ENCODE peak calls at places on chromosome 3, in four cellular contexts. One of them, this sample, is unnamed.

GRCh38 chr3:57864853-57865252 is 108.7 kb downstream of the SLMAP start:
- DNase-seq in mesendoderm: peak; percentile 10
- DNase-seq in H1: no peak
- DNase-seq in IMR-90: peak; percentile 45
- DNase-seq in this sample: no peak

GRCh38 chr3:150469931-150470740 is 62.0 kb downstream of the TSC22D2 start:
- DNase-seq in mesendoderm: no peak
- DNase-seq in H1: no peak
- DNase-seq in IMR-90: peak; percentile 79
- DNase-seq in this sample: no peak

GRCh38 chr3:107756649-107757048 is 233.9 kb downstream of the BBX start:
- DNase-seq in mesendoderm: no peak
- DNase-seq in H1: no peak
- DNase-seq in IMR-90: peak; percentile 64
- DNase-seq in this sample: no peak

GRCh38 chr3:41026394-41027177 is 172.7 kb upstream of the CTNNB1 start:
- DNase-seq in mesendoderm: peak; percentile 68
- DNase-seq in H1: no peak
- DNase-seq in IMR-90: peak; percentile 65
- DNase-seq in this sample: no peak

GRCh38 chr3:153970735-153971347 is 150.3 kb upstream of the ARHGEF26 start:
- DNase-seq in mesendoderm: no peak
- DNase-seq in H1: no peak
- DNase-seq in IMR-90: peak; percentile 34
- DNase-seq in this sample: no peak

GRCh38 chr3:122996038-122996580 is 31.5 kb downstream of the SEMA5B start:
- DNase-seq in mesendoderm: no peak
- DNase-seq in H1: no peak
- DNase-seq in IMR-90: no peak
- DNase-seq in this sample: no peak

GRCh38 chr3:52774901-52775864 is 2.2 kb upstream of the ITIH1 start:
- DNase-seq in mesendoderm: no peak
- DNase-seq in H1: no peak
- DNase-seq in IMR-90: no peak
- DNase-seq in this sample: no peak

GRCh38 chr3:117629505-117629904 is 919.9 kb downstream of the TUSC7 start:
- DNase-seq in mesendoderm: no peak
- DNase-seq in H1: no peak
- DNase-seq in IMR-90: no peak
- DNase-seq in this sample: no peak

GRCh38 chr3:111956995-111957736 is 21.7 kb upstream of the ABHD10 start:
- DNase-seq in mesendoderm: no peak
- DNase-seq in H1: peak; percentile 10
- DNase-seq in IMR-90: no peak
- DNase-seq in this sample: peak; percentile 32

GRCh38 chr3:32619395-32619794 is 48.7 kb upstream of the DYNC1LI1 start:
- DNase-seq in mesendoderm: no peak
- DNase-seq in H1: no peak
- DNase-seq in IMR-90: no peak
- DNase-seq in this sample: no peak

GRCh38 chr3:159322322-159322939 is 520.6 kb downstream of the MFSD1 start:
- DNase-seq in mesendoderm: peak; percentile 67
- DNase-seq in H1: peak; percentile 23
- DNase-seq in IMR-90: peak; percentile 20
- DNase-seq in this sample: peak; percentile 78

GRCh38 chr3:13884851-13885703 is 5.2 kb upstream of the WNT7A start:
- DNase-seq in mesendoderm: peak; percentile 69
- DNase-seq in H1: no peak
- DNase-seq in IMR-90: no peak
- DNase-seq in this sample: peak; percentile 75

GRCh38 chr3:49602877-49603411 is 48.7 kb downstream of the BSN start:
- DNase-seq in mesendoderm: peak; percentile 29
- DNase-seq in H1: no peak
- DNase-seq in IMR-90: no peak
- DNase-seq in this sample: no peak

GRCh38 chr3:33538678-33539339 is 98.6 kb upstream of the UBP1 start:
- DNase-seq in mesendoderm: no peak
- DNase-seq in H1: no peak
- DNase-seq in IMR-90: no peak
- DNase-seq in this sample: no peak

GRCh38 chr3:50151728-50152127 is 3.4 kb upstream of the SEMA3F start:
- DNase-seq in mesendoderm: no peak
- DNase-seq in H1: no peak
- DNase-seq in IMR-90: no peak
- DNase-seq in this sample: no peak

GRCh38 chr3:163671201-163671600 is 1407.1 kb downstream of the SI start:
- DNase-seq in mesendoderm: peak; percentile 4
- DNase-seq in H1: no peak
- DNase-seq in IMR-90: no peak
- DNase-seq in this sample: no peak

GRCh38 chr3:62823461-62824050 is 51.7 kb downstream of the CADPS start:
- DNase-seq in mesendoderm: no peak
- DNase-seq in H1: no peak
- DNase-seq in IMR-90: no peak
- DNase-seq in this sample: no peak

GRCh38 chr3:49173116-49173791 is 1.9 kb downstream of the KLHDC8B start:
- DNase-seq in mesendoderm: peak; percentile 93
- DNase-seq in H1: no peak
- DNase-seq in IMR-90: no peak
- DNase-seq in this sample: peak; percentile 55

GRCh38 chr3:15646924-15647511 is 45.5 kb downstream of the BTD start:
- DNase-seq in mesendoderm: peak; percentile 87
- DNase-seq in H1: no peak
- DNase-seq in IMR-90: peak; percentile 100
- DNase-seq in this sample: no peak

GRCh38 chr3:89411211-89411610 is 303.8 kb downstream of the EPHA3 start:
- DNase-seq in mesendoderm: peak; percentile 4
- DNase-seq in H1: no peak
- DNase-seq in IMR-90: no peak
- DNase-seq in this sample: no peak

GRCh38 chr3:195451373-195452000 is 8.7 kb upstream of the ACAP2 start:
- DNase-seq in mesendoderm: no peak
- DNase-seq in H1: no peak
- DNase-seq in IMR-90: no peak
- DNase-seq in this sample: no peak

GRCh38 chr3:142923694-142924093 is 34.8 kb upstream of the PCOLCE2 start:
- DNase-seq in mesendoderm: no peak
- DNase-seq in H1: no peak
- DNase-seq in IMR-90: no peak
- DNase-seq in this sample: no peak
- H4K5ac ChIP-seq in mesendoderm: no peak overlapping the region
- H4K5ac ChIP-seq in H1: no peak overlapping the region
- H4K5ac ChIP-seq in IMR-90: no peak overlapping the region
- H4K5ac ChIP-seq in this sample: no peak overlapping the region

GRCh38 chr3:60034047-60034446 is 984.2 kb upstream of the CFAP20DC start:
- DNase-seq in mesendoderm: no peak
- DNase-seq in H1: no peak
- DNase-seq in IMR-90: no peak
- DNase-seq in this sample: no peak
- H2BK5ac ChIP-seq in mesendoderm: no peak overlapping the region
- H2BK5ac ChIP-seq in H1: no peak overlapping the region
- H2BK5ac ChIP-seq in IMR-90: no peak overlapping the region
- H2BK5ac ChIP-seq in this sample: no peak overlapping the region

DNA sequence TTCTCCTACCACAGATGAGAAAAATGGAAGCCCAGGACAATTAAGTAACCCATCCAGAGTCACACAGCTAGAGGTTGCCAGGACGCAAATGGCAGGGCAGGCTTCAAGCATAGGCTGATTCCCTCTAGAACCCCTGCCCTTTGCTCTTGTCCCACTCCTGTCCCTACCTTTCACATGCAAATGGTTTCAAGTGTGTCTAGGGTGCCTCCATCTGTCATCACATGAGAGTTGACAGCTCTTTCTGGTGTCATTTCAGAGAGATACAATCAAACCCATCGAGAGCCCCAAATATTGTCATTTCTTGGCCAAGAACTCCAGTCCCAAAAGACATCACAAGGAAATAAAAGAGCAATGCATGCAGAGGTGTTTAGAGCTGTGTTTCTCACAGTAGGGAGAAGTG is 23.7 kb downstream of the CCDC12 start:
- DNase-seq in mesendoderm: no peak
- DNase-seq in H1: no peak
- DNase-seq in IMR-90: no peak
- DNase-seq in this sample: no peak
- H4K5ac ChIP-seq in mesendoderm: no peak overlapping the region
- H4K5ac ChIP-seq in H1: no peak overlapping the region
- H4K5ac ChIP-seq in IMR-90: no peak overlapping the region
- H4K5ac ChIP-seq in this sample: no peak overlapping the region

GRCh38 chr3:20186600-20187004 is 596 bp upstream of the SGO1 start:
- DNase-seq in mesendoderm: no peak
- DNase-seq in H1: no peak
- DNase-seq in IMR-90: no peak
- DNase-seq in this sample: no peak

GRCh38 chr3:20182206-20182605 is 3.8 kb downstream of the SGO1 start:
- DNase-seq in mesendoderm: peak; percentile 11
- DNase-seq in H1: no peak
- DNase-seq in IMR-90: no peak
- DNase-seq in this sample: no peak

GRCh38 chr3:20185733-20186599 is at the start of gene SGO1:
- DNase-seq in mesendoderm: peak; percentile 99
- DNase-seq in H1: peak; percentile 92
- DNase-seq in IMR-90: peak; percentile 96
- DNase-seq in this sample: peak; percentile 99

GRCh38 chr3:20181276-20181675 is 4.7 kb downstream of the SGO1 start:
- DNase-seq in mesendoderm: no peak
- DNase-seq in H1: no peak
- DNase-seq in IMR-90: no peak
- DNase-seq in this sample: no peak

DNA sequence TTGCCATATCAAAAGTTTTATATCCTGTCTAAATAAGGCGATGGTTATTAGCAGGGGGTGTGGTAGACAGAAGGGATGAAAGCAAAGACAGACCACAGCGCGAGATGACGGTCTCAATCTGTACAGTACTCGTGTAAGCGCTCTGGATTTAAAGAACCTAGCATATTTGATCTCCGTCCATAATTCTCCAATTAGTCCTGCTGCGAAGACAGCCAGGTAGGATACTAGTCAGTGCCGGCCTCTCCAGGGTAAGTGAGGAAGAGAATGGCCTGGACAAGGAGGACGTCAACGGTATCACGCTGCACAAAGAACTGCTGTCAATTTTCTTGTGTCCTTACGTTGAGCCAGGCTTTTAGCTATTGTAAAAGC is 658 bp downstream of the SGO1 start:
- DNase-seq in mesendoderm: peak; percentile 47
- DNase-seq in H1: no peak
- DNase-seq in IMR-90: peak; percentile 8
- DNase-seq in this sample: no peak
- H2BK5ac ChIP-seq in mesendoderm: peak overlapping the region; percentile 54
- H2BK5ac ChIP-seq in H1: peak overlapping the region; percentile 93
- H2BK5ac ChIP-seq in IMR-90: no peak overlapping the region
- H2BK5ac ChIP-seq in this sample: no peak overlapping the region

DNA sequence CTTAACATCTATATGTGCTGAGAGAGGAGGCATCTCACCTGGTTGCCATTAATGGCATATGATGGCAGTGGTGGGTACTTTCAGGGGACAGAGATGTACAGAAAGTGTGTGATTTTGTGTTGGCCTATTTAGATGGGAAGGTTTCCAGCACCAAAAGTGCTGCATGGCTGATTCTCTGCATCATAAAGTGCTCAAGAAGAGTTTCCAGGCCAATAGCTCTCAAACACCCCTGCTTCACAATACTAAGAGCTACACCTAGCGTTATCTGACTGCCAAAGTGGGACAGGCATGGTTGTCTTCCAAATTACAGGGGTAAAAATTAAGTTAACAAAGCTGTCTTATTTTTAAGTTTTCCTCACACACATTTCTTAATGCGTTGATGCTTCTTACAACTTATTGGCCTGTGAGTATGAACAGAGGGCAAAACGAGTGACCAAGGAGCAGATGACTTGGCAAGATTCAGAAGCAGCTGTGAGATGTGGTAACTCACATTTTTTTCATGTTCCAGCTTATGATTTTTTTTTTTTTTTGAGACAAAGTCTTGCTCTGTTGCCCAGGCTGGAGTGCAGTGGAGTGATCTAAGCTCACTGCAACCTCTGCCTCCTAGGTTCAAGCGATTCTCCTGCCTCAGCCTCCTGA is 41.4 kb upstream of the VEPH1 start:
- DNase-seq in mesendoderm: no peak
- DNase-seq in H1: no peak
- DNase-seq in IMR-90: peak; percentile 74
- DNase-seq in this sample: no peak
- H4K5ac ChIP-seq in mesendoderm: no peak overlapping the region
- H4K5ac ChIP-seq in H1: no peak overlapping the region
- H4K5ac ChIP-seq in IMR-90: no peak overlapping the region
- H4K5ac ChIP-seq in this sample: no peak overlapping the region

This sample was measured in H9.